ENCODE peak calls at places on chromosomes 1 and 21, in five cellular contexts. C, J, I, H and M are unnamed samples. For H3K79me2, the result is how much of the 10 kb centered on the place peaks cover.

GRCh38 chr1:219239518-219239917 is 65.8 kb downstream of the LYPLAL1 start:
- DNase-seq in J (no peak), I (no peak), C (no peak), H (no peak), M (no peak)

GRCh38 chr21:39852021-39852721 is 15.1 kb upstream of the PCP4 start:
- DNase-seq in I (no peak), H (no peak), C (no peak), J (no peak), M (peak)

GRCh38 chr1:150168960-150169565 is 19.3 kb downstream of the PLEKHO1 start:
- DNase-seq in H (peak), C (peak), I (peak), J (no peak), M (peak)

GRCh38 chr1:32766328-32766972 is 50.7 kb downstream of the YARS1 start:
- DNase-seq in H (no peak), C (no peak), I (peak), J (no peak), M (peak)

GRCh38 chr1:185058103-185058502 is 12.7 kb downstream of the RNF2 start:
- DNase-seq in I (no peak), H (no peak), C (no peak), J (no peak), M (no peak)

GRCh38 chr21:43361127-43361492 is 65.8 kb downstream of the SIK1 start:
- DNase-seq in H (no peak), I (no peak), C (no peak), J (no peak), M (peak)

GRCh38 chr1:157948547-157949152 is 44.8 kb upstream of the KIRREL1 start:
- DNase-seq in J (no peak), H (no peak), C (peak), I (peak), M (peak)

GRCh38 chr1:48869116-48869893 is 92.6 kb upstream of the BEND5 start:
- DNase-seq in I (peak), C (peak), J (no peak), H (no peak), M (no peak)

GRCh38 chr1:144101397-144102050 is 129.7 kb upstream of the FAM72C start:
- DNase-seq in J (no peak), I (no peak), H (peak), C (peak), M (peak)

GRCh38 chr1:36908096-36908495 is 126.2 kb downstream of the GRIK3 start:
- DNase-seq in I (no peak), H (no peak), C (no peak), J (no peak), M (no peak)

GRCh38 chr1:41805771-41806471 is 112.8 kb downstream of the HIVEP3 start:
- DNase-seq in H (no peak), J (no peak), I (no peak), C (no peak), M (no peak)

GRCh38 chr1:180462099-180462498 is 40.3 kb downstream of the ACBD6 start:
- DNase-seq in C (no peak), I (no peak), H (no peak), J (no peak), M (no peak)

GRCh38 chr1:165914136-165914798 is 86.9 kb downstream of the UCK2 start:
- DNase-seq in I (peak), C (peak), J (peak), H (peak), M (peak)

GRCh38 chr1:15749399-15750291 is 7.3 kb downstream of the TMEM82 start:
- DNase-seq in C (peak), H (no peak), I (peak), J (no peak), M (no peak)

GRCh38 chr1:33294071-33295010 is 26.6 kb downstream of the A3GALT2 start:
- DNase-seq in H (no peak), I (no peak), C (no peak), J (no peak), M (no peak)

GRCh38 chr1:173478099-173478555 is 992 bp downstream of the PRDX6 start:
- DNase-seq in I (peak), C (peak), H (no peak), J (no peak), M (peak)

GRCh38 chr1:44408181-44409018 is 3.3 kb downstream of the RNF220 start:
- DNase-seq in I (peak), H (no peak), J (no peak), C (no peak), M (peak)

GRCh38 chr1:28447674-28448073 is 58.2 kb upstream of the RCC1 start:
- DNase-seq in C (no peak), H (no peak), J (no peak), I (no peak), M (no peak)

GRCh38 chr1:209743145-209743482 is 12.7 kb upstream of the TRAF3IP3 start:
- DNase-seq in C (peak), J (no peak), I (no peak), H (no peak), M (no peak)

GRCh38 chr1:22830131-22830566 is 119.5 kb downstream of the EPHB2 start:
- DNase-seq in I (no peak), H (no peak), C (no peak), J (no peak), M (no peak)

GRCh38 chr1:13863701-13864100 is 163.7 kb downstream of the PRDM2 start:
- DNase-seq in J (no peak), H (no peak), C (no peak), I (no peak), M (no peak)

GRCh38 chr21:31710586-31710985 is 21.3 kb downstream of the SCAF4 start:
- DNase-seq in C (peak), H (no peak), J (no peak), I (no peak), M (no peak)

GRCh38 chr1:196558424-196558823 is 49.8 kb downstream of the KCNT2 start:
- DNase-seq in J (no peak), H (peak), I (no peak), C (peak), M (peak)

GRCh38 chr1:110785055-110785454 is 87.9 kb upstream of the CD53 start:
- DNase-seq in I (no peak), C (no peak), J (no peak), H (no peak), M (no peak)

GRCh38 chr1:27547220-27548116 is 56.5 kb downstream of the AHDC1 start:
- DNase-seq in H (no peak), C (no peak), I (peak), J (no peak), M (no peak)

GRCh38 chr1:208526726-208527125 is 282.5 kb upstream of the PLXNA2 start:
- DNase-seq in I (no peak), C (no peak), H (no peak), J (no peak), M (no peak)

GRCh38 chr1:208525417-208525816 is 281.2 kb upstream of the PLXNA2 start:
- DNase-seq in H (no peak), I (no peak), J (no peak), C (peak), M (no peak)

GRCh38 chr1:208527197-208527596 is 283.0 kb upstream of the PLXNA2 start:
- DNase-seq in I (no peak), H (no peak), J (no peak), C (no peak), M (no peak)

GRCh38 chr1:208531003-208531750 is 287.0 kb upstream of the PLXNA2 start:
- DNase-seq in I (no peak), C (no peak), J (no peak), H (no peak), M (no peak)

GRCh38 chr1:208528577-208529240 is 284.5 kb upstream of the PLXNA2 start:
- DNase-seq in I (no peak), H (no peak), C (no peak), J (no peak), M (no peak)
- TF ChIP-seq EZH2 in I (no peak), H (no peak), C (no peak), J (no peak), M (no peak)

DNA sequence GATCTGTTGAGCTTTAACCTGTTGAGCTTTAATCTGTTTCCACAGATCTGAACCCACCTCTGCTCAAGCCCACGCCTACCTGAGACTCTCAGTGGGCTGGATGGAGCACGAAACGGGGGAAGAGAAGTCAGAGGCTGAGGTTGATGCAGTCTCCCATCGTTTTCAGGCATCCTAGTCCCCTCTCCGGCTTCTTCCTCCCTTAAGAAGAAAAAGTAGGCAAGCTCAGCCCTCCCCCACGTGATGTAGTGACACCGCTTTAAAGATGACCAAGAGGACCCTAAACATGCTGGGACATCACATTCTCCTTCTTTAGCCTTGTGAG is 9.4 kb downstream of the HLX start:
- DNase-seq in C (no peak), J (no peak), I (peak), H (no peak), M (no peak)
- H3K79me2 ChIP-seq in C (under half), J (under half), I (under half), H (under half), M (under half)

GRCh38 chr1:155253208-155253607 is 2.1 kb downstream of the ENTREP3 start:
- DNase-seq in I (peak), C (peak), J (no peak), H (no peak), M (no peak)
- H3K27ac ChIP-seq in I (no peak), C (peak), J (no peak), H (no peak), M (no peak)

GRCh38 chr1:151282883-151283725 is 1.0 kb downstream of the ZNF687 start:
- DNase-seq in H (peak), J (no peak), I (peak), C (peak), M (peak)

GRCh38 chr1:151281225-151281968 is 702 bp upstream of the ZNF687 start:
- DNase-seq in C (peak), H (peak), I (peak), J (peak), M (peak)

GRCh38 chr1:151286619-151287340 is 4.7 kb downstream of the ZNF687 start:
- DNase-seq in H (no peak), I (no peak), C (no peak), J (no peak), M (no peak)

GRCh38 chr1:151281969-151282882 is at the start of gene ZNF687:
- DNase-seq in C (peak), J (peak), I (peak), H (peak), M (peak)

DNA sequence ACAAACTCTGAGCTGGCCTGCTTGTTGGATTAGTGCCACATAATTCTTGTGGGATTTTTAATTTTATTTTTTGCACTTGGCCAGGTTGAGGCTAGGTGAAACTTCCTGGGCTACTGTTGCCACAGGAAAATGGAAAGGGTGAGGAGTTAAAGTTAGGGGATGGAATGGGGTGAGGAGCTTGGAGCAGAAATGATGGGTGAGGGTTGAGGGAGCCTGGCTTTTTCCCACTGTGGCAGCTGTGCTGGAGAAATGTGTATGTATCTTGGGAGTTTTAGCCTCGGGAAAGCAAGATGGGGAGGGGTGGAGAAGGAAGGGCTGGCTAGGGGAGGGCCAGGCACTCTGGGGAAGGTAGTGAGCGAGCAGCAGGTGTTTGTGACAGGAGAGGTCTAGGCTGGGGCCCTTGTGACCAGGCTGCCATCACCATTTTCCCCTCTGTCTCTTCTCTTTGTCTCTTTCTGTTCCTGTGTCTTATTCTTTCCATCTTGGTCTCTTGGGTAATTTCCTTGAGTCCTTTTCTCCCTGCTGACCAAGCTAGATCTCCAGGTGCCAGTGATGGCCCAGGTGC is 2.0 kb downstream of the ZNF687 start:
- DNase-seq in J (no peak), C (no peak), I (no peak), H (no peak), M (no peak)
- TF ChIP-seq EZH2 in J (no peak), C (no peak), I (no peak), H (no peak), M (no peak)

GRCh38 chr21:46491553-46491952 is 32.9 kb downstream of the DIP2A start:
- DNase-seq in C (no peak), J (no peak), H (no peak), I (no peak), M (no peak)

GRCh38 chr21:46486481-46487000 is 27.9 kb downstream of the DIP2A start:
- DNase-seq in I (no peak), H (no peak), C (no peak), J (no peak), M (no peak)

GRCh38 chr21:46492851-46493250 is 34.2 kb downstream of the DIP2A start:
- DNase-seq in C (no peak), I (no peak), J (no peak), H (no peak), M (no peak)

GRCh38 chr21:46489162-46489663 is 30.5 kb downstream of the DIP2A start:
- DNase-seq in J (no peak), I (no peak), C (no peak), H (no peak), M (no peak)

DNA sequence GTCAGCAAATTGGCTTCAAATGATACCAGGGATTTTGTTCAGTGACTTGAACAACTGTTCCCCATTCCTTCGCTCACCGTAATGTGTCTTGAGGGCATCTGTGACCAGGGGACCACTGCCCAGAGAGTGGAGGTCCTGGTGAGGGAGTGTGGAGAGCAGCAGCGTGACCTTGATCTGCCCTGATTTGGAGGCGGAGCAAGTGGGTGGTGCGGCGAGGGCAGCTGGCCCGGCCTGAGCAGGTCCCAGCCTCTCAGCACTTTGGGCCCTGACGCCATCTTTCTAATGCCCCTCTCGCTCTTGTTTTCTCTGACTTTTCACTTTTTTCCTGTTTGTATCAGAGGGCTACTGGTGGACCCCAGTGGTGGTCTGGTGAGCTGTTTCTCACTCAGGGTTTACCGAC is 31.1 kb downstream of the DIP2A start:
- DNase-seq in C (no peak), I (peak), J (no peak), H (no peak), M (no peak)
- H3K79me2 ChIP-seq in C (under half), I (under half), J (under half), H (under half), M (under half)

GRCh38 chr1:193110864-193111263 is 5.7 kb upstream of the GLRX2 start:
- DNase-seq in H (no peak), I (no peak), C (no peak), J (no peak), M (no peak)
- H3K27ac ChIP-seq in H (peak), I (no peak), C (no peak), J (no peak), M (peak)

DNA sequence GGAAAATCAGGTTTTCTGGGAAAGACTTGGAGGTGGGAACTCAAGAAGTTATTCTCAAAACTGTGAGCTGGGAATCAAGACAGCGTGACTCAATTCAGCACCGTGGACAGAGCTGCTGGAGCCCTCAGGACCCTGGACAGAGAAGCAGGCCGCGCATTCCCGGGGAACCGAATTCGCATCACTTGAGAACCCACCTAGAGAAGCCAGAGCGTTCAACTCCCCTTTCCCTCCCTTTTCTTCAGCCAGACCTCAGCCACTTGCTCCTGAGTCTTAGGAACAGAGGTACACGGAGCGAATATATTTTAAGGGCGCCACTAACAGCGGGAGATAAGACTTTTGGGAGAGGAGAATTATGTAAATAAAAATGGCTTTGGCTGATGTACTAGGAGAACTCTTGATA is 2.0 kb upstream of the LIN28A start:
- DNase-seq in H (peak), J (no peak), I (peak), C (peak), M (peak)
- TF ChIP-seq EZH2 in H (no peak), J (no peak), I (no peak), C (no peak), M (peak)

GRCh38 chr1:240511789-240512188 is 100.2 kb downstream of the GREM2 start:
- DNase-seq in I (no peak), H (no peak), J (no peak), C (no peak), M (no peak)
- H3K79me2 ChIP-seq in I (under half), H (under half), J (under half), C (under half), M (under half)

GRCh38 chr1:203644661-203645510 is 18.3 kb downstream of the ATP2B4 start:
- DNase-seq in I (no peak), C (peak), J (no peak), H (no peak), M (no peak)
- H3K27ac ChIP-seq in I (no peak), C (peak), J (no peak), H (peak), M (peak)

DNA sequence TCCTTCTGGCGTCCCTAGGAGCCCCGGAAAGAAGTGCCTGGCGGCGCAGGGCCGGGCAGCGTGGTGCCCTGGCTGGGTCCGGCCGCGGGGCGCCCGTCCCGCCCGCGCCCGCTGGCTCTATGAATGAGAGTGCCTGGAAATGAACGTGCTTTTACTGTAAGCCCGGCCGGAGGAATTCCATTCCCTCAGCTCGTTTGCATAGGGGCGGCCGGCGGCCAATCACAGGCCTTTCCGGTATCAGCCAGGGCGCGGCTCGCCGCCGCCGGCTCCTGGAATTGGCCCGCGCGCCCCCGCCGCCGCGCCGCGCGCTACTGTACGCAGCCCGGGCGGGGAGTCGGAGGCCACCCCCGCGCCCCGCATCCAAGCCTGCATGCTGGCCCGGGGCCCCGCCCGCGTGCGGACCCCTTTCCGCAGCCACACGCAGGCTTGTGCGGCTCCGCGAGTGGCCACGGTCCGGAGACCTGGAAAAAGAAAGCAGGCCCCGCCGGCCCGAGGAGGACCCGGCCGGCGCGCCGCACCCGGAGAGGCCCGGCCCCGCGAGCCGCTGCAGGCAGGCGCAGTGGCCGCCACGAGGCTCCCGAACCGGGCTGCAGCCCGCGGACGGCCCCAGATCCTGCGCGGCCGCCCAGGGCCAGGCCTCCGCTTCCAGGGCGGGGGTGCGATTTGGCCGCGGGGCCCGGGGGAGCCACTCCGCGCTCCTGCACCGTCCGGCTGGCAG is 160.4 kb downstream of the RUNX1 start:
- DNase-seq in J (no peak), C (peak), I (peak), H (peak), M (peak)
- TF ChIP-seq EZH2 in J (no peak), C (no peak), I (no peak), H (no peak), M (no peak)